ENCODE peak calls at places on chromosome 14, in nine cellular contexts. One of them, this sample, is unnamed.

GRCh38 chr14:34496679-34497513 is 34.9 kb upstream of the SPTSSA start:
- DNase-seq in A549: peak; percentile 99
- DNase-seq in psoas muscle: peak; percentile 90
- DNase-seq in colonic mucosa: peak; percentile 86
- DNase-seq in PC-3: peak; percentile 98
- DNase-seq in pancreas: peak; percentile 13
- DNase-seq in right lobe of liver: peak; percentile 49
- DNase-seq in MM.1S: no peak
- DNase-seq in transverse colon: peak; percentile 74
- DNase-seq in this sample: peak; percentile 88

GRCh38 chr14:101961011-101961721 is 3.2 kb upstream of the DYNC1H1 start:
- DNase-seq in A549: peak; percentile 89
- DNase-seq in psoas muscle: peak; percentile 85
- DNase-seq in colonic mucosa: peak; percentile 74
- DNase-seq in PC-3: peak; percentile 90
- DNase-seq in pancreas: peak; percentile 81
- DNase-seq in right lobe of liver: peak; percentile 76
- DNase-seq in MM.1S: peak; percentile 61
- DNase-seq in transverse colon: peak; percentile 83
- DNase-seq in this sample: peak; percentile 69

GRCh38 chr14:37864861-37865718 is 269.7 kb downstream of the TTC6 start:
- DNase-seq in A549: peak; percentile 54
- DNase-seq in psoas muscle: no peak
- DNase-seq in colonic mucosa: no peak
- DNase-seq in PC-3: peak; percentile 62
- DNase-seq in pancreas: no peak
- DNase-seq in right lobe of liver: peak; percentile 81
- DNase-seq in MM.1S: no peak
- DNase-seq in transverse colon: peak; percentile 12
- DNase-seq in this sample: no peak

GRCh38 chr14:100341301-100342031 is 18.3 kb downstream of the SLC25A47 start:
- DNase-seq in A549: peak; percentile 60
- DNase-seq in psoas muscle: no peak
- DNase-seq in colonic mucosa: no peak
- DNase-seq in PC-3: peak; percentile 35
- DNase-seq in pancreas: no peak
- DNase-seq in right lobe of liver: peak; percentile 47
- DNase-seq in MM.1S: no peak
- DNase-seq in transverse colon: no peak
- DNase-seq in this sample: peak; percentile 34

GRCh38 chr14:67251573-67252226 is 10.5 kb downstream of the PALS1 start:
- DNase-seq in A549: no peak
- DNase-seq in psoas muscle: no peak
- DNase-seq in colonic mucosa: no peak
- DNase-seq in PC-3: peak; percentile 72
- DNase-seq in pancreas: no peak
- DNase-seq in right lobe of liver: no peak
- DNase-seq in MM.1S: no peak
- DNase-seq in transverse colon: no peak
- DNase-seq in this sample: no peak

GRCh38 chr14:98665019-98665418 is 607.0 kb downstream of the BCL11B start:
- DNase-seq in A549: no peak
- DNase-seq in psoas muscle: no peak
- DNase-seq in colonic mucosa: no peak
- DNase-seq in PC-3: no peak
- DNase-seq in pancreas: no peak
- DNase-seq in right lobe of liver: no peak
- DNase-seq in MM.1S: no peak
- DNase-seq in transverse colon: no peak
- DNase-seq in this sample: no peak

GRCh38 chr14:39016733-39017095 is 86.3 kb downstream of the SEC23A start:
- DNase-seq in A549: no peak
- DNase-seq in psoas muscle: no peak
- DNase-seq in colonic mucosa: no peak
- DNase-seq in PC-3: no peak
- DNase-seq in pancreas: no peak
- DNase-seq in right lobe of liver: no peak
- DNase-seq in MM.1S: no peak
- DNase-seq in transverse colon: no peak
- DNase-seq in this sample: no peak

GRCh38 chr14:20489093-20489994 is 16.0 kb upstream of the RNASE10 start:
- DNase-seq in A549: no peak
- DNase-seq in psoas muscle: no peak
- DNase-seq in colonic mucosa: no peak
- DNase-seq in PC-3: peak; percentile 72
- DNase-seq in pancreas: no peak
- DNase-seq in right lobe of liver: no peak
- DNase-seq in MM.1S: no peak
- DNase-seq in transverse colon: no peak
- DNase-seq in this sample: no peak

GRCh38 chr14:60161176-60162107 is 3.8 kb downstream of the DHRS7 start:
- DNase-seq in A549: no peak
- DNase-seq in psoas muscle: peak; percentile 71
- DNase-seq in colonic mucosa: no peak
- DNase-seq in PC-3: peak; percentile 51
- DNase-seq in pancreas: no peak
- DNase-seq in right lobe of liver: peak; percentile 78
- DNase-seq in MM.1S: no peak
- DNase-seq in transverse colon: no peak
- DNase-seq in this sample: peak; percentile 86

GRCh38 chr14:56423591-56423991 is 156.0 kb upstream of the TMEM260 start:
- DNase-seq in A549: no peak
- DNase-seq in psoas muscle: no peak
- DNase-seq in colonic mucosa: no peak
- DNase-seq in PC-3: no peak
- DNase-seq in pancreas: no peak
- DNase-seq in right lobe of liver: no peak
- DNase-seq in MM.1S: no peak
- DNase-seq in transverse colon: no peak
- DNase-seq in this sample: no peak

GRCh38 chr14:56417173-56417572 is 162.4 kb upstream of the TMEM260 start:
- DNase-seq in A549: no peak
- DNase-seq in psoas muscle: no peak
- DNase-seq in colonic mucosa: no peak
- DNase-seq in PC-3: no peak
- DNase-seq in pancreas: no peak
- DNase-seq in right lobe of liver: no peak
- DNase-seq in MM.1S: no peak
- DNase-seq in transverse colon: no peak
- DNase-seq in this sample: no peak

DNA sequence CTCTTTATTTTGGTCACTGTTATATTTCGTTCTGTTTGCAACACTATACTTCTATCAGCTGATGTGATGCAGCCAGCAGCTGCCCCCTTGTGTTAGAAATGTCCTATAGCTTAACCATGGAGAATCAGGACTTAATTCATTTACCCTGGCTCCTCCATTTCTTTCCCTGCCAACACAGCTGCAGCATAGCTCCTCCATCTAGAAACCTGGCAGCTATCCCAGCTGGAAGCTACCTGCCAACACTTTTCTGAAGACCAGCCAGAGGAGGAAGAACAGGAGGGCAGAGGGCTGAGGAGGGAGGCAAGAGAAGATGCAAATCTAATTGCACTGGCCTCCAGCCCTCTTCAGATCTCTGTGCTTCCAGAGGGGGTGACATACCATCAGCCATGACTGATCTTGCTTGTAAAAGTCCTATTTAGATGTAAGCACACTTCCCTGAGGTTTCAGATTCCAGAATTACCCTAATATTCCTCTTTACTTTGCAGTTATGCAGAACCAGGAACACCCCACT is 156.8 kb upstream of the TMEM260 start:
- DNase-seq in A549: peak; percentile 50
- DNase-seq in psoas muscle: peak; percentile 57
- DNase-seq in colonic mucosa: peak; percentile 42
- DNase-seq in PC-3: peak; percentile 79
- DNase-seq in pancreas: peak; percentile 85
- DNase-seq in right lobe of liver: peak; percentile 58
- DNase-seq in MM.1S: no peak
- DNase-seq in transverse colon: peak; percentile 31
- DNase-seq in this sample: peak; percentile 6
- TF ChIP-seq CTCF in A549: peak; percentile 66
- TF ChIP-seq CTCF in psoas muscle: peak; percentile 60
- TF ChIP-seq CTCF in colonic mucosa: peak; percentile 51
- TF ChIP-seq CTCF in PC-3: peak; percentile 93
- TF ChIP-seq CTCF in pancreas: peak; percentile 18
- TF ChIP-seq CTCF in right lobe of liver: peak; percentile 52
- TF ChIP-seq CTCF in MM.1S: peak; percentile 37
- TF ChIP-seq CTCF in transverse colon: peak; percentile 58
- TF ChIP-seq CTCF in this sample: peak; percentile 53

GRCh38 chr14:55302367-55302766 is 31.1 kb downstream of the FBXO34 start:
- DNase-seq in A549: no peak
- DNase-seq in psoas muscle: no peak
- DNase-seq in colonic mucosa: no peak
- DNase-seq in PC-3: no peak
- DNase-seq in pancreas: no peak
- DNase-seq in right lobe of liver: no peak
- DNase-seq in MM.1S: no peak
- DNase-seq in transverse colon: no peak
- DNase-seq in this sample: no peak

GRCh38 chr14:55306938-55307589 is 35.8 kb downstream of the FBXO34 start:
- DNase-seq in A549: no peak
- DNase-seq in psoas muscle: no peak
- DNase-seq in colonic mucosa: no peak
- DNase-seq in PC-3: no peak
- DNase-seq in pancreas: no peak
- DNase-seq in right lobe of liver: no peak
- DNase-seq in MM.1S: no peak
- DNase-seq in transverse colon: no peak
- DNase-seq in this sample: no peak

GRCh38 chr14:55301722-55302121 is 30.5 kb downstream of the FBXO34 start:
- DNase-seq in A549: peak; percentile 12
- DNase-seq in psoas muscle: no peak
- DNase-seq in colonic mucosa: no peak
- DNase-seq in PC-3: peak; percentile 64
- DNase-seq in pancreas: no peak
- DNase-seq in right lobe of liver: no peak
- DNase-seq in MM.1S: no peak
- DNase-seq in transverse colon: no peak
- DNase-seq in this sample: peak; percentile 74

GRCh38 chr14:55302770-55303472 is 31.7 kb downstream of the FBXO34 start:
- DNase-seq in A549: no peak
- DNase-seq in psoas muscle: no peak
- DNase-seq in colonic mucosa: no peak
- DNase-seq in PC-3: no peak
- DNase-seq in pancreas: no peak
- DNase-seq in right lobe of liver: no peak
- DNase-seq in MM.1S: no peak
- DNase-seq in transverse colon: no peak
- DNase-seq in this sample: no peak

DNA sequence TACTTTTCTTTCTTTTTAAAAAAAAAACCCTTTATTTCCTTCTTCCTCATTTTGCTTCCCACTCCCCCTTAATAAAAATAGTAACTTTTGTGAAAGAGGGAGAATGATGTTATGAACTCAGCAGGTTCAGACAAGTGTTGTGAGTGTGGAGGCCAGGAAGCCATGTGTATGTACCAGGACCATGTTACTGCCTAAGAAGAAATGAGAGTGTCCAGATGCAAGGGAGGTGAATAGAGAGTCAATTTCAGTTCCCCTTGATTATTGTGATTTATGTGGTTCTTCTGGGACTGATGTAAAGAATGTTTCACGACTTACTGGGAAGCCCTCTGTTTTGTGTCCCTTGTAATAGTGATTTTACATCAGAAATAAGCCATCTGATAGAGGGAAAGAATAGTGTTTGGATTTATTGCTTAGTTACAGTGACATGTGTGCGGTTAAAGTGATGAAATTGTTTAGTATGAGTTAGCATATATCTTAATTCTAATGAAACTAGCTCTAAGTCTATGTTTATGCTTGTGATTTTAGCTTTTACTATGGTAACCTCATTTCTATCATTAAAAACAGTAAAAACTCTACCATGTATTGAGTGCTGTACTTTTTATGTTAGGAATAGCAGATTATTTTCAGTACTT is 32.5 kb downstream of the FBXO34 start:
- DNase-seq in A549: no peak
- DNase-seq in psoas muscle: no peak
- DNase-seq in colonic mucosa: no peak
- DNase-seq in PC-3: no peak
- DNase-seq in pancreas: no peak
- DNase-seq in right lobe of liver: no peak
- DNase-seq in MM.1S: no peak
- DNase-seq in transverse colon: no peak
- DNase-seq in this sample: no peak
- H3K4me1 ChIP-seq in A549: peaks cover 10% of the 10 kb centered on the region
- H3K4me1 ChIP-seq in psoas muscle: peaks cover 77% of the 10 kb centered on the region
- H3K4me1 ChIP-seq in colonic mucosa: no peaks in the 10 kb centered on the region
- H3K4me1 ChIP-seq in PC-3: peaks cover 5% of the 10 kb centered on the region
- H3K4me1 ChIP-seq in pancreas: no peaks in the 10 kb centered on the region
- H3K4me1 ChIP-seq in right lobe of liver: no peaks in the 10 kb centered on the region
- H3K4me1 ChIP-seq in MM.1S: no peaks in the 10 kb centered on the region
- H3K4me1 ChIP-seq in transverse colon: peaks cover 34% of the 10 kb centered on the region
- H3K4me1 ChIP-seq in this sample: peaks cover 67% of the 10 kb centered on the region

GRCh38 chr14:104636131-104636530 is 31.6 kb upstream of the TMEM179 start:
- DNase-seq in A549: no peak
- DNase-seq in psoas muscle: no peak
- DNase-seq in colonic mucosa: no peak
- DNase-seq in PC-3: no peak
- DNase-seq in pancreas: no peak
- DNase-seq in right lobe of liver: no peak
- DNase-seq in MM.1S: no peak
- DNase-seq in transverse colon: no peak
- DNase-seq in this sample: no peak
- TF ChIP-seq CTCF in A549: no peak
- TF ChIP-seq CTCF in psoas muscle: no peak
- TF ChIP-seq CTCF in colonic mucosa: no peak
- TF ChIP-seq CTCF in PC-3: no peak
- TF ChIP-seq CTCF in pancreas: no peak
- TF ChIP-seq CTCF in right lobe of liver: no peak
- TF ChIP-seq CTCF in MM.1S: no peak
- TF ChIP-seq CTCF in transverse colon: no peak
- TF ChIP-seq CTCF in this sample: no peak

DNA sequence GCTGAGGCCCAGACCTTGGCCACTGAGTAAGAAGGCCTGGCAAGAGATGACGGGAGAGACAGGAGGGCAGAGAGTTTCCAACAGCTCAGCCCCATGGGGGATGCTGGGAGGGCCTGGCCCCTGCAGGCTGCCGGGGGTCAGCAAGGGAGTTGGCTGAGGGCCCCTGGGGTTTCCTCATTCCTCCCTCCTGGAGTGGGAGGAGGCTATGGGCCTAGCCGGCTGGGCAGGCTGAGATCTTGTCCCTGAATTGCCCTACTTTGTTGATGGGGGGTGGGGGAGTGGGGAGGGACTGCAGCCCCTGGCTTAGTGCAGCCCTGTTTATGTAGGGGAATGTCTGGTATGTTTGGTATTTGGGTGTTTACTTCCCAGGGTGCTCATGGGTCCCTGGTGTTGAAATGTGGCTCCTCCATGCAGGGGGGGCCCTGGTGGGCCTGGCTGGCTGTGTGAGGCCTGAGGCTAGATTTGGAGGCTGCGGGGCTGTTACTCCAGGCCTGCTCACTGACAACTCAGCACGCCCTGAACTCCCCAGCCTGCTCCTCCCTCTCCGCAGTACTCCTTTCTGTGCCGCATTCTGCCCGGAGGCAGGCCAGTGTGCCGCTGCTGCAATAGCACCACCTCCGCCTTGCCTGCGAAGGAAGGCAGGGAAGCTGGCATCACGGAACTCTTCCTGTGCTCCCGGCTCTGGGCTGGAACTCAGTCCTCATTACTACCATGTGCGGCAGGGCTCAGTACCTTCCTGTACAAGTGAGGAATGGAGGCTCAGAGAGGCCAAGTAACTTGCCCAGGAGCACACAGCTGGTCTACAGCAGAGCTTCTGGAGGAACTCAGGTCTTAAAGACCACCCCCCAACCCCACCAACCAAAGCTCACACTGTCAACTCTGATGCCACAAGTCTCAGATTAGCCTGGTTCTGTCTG is 25.3 kb downstream of the JDP2 start:
- DNase-seq in A549: peak; percentile 80
- DNase-seq in psoas muscle: peak; percentile 84
- DNase-seq in colonic mucosa: no peak
- DNase-seq in PC-3: peak; percentile 5
- DNase-seq in pancreas: peak; percentile 50
- DNase-seq in right lobe of liver: no peak
- DNase-seq in MM.1S: no peak
- DNase-seq in transverse colon: peak; percentile 50
- DNase-seq in this sample: no peak
- H3K4me1 ChIP-seq in A549: peaks cover 82% of the 10 kb centered on the region
- H3K4me1 ChIP-seq in psoas muscle: peaks cover 97% of the 10 kb centered on the region
- H3K4me1 ChIP-seq in colonic mucosa: peaks cover 18% of the 10 kb centered on the region
- H3K4me1 ChIP-seq in PC-3: peaks cover 24% of the 10 kb centered on the region
- H3K4me1 ChIP-seq in pancreas: peaks cover 49% of the 10 kb centered on the region
- H3K4me1 ChIP-seq in right lobe of liver: no peaks in the 10 kb centered on the region
- H3K4me1 ChIP-seq in MM.1S: no peaks in the 10 kb centered on the region
- H3K4me1 ChIP-seq in transverse colon: peaks cover 74% of the 10 kb centered on the region
- H3K4me1 ChIP-seq in this sample: peaks cover 95% of the 10 kb centered on the region